ENCODE peak calls at places on chromosomes 6 and 20, in seven cellular contexts. One of them, this sample, is unnamed.

GRCh38 chr6:134466751-134467525 is 149.0 kb upstream of the SGK1 start:
- DNase-seq in ureter: no peak
- DNase-seq in SW480: no peak
- DNase-seq in neuronal stem cell: no peak
- DNase-seq in NCI-H524: no peak
- DNase-seq in dorsolateral prefrontal cortex: no peak
- DNase-seq in mucosa of descending colon: no peak
- DNase-seq in this sample: no peak

GRCh38 chr6:75431379-75431778 is 62.2 kb downstream of the FILIP1 start:
- DNase-seq in ureter: no peak
- DNase-seq in dorsolateral prefrontal cortex: no peak
- DNase-seq in neuronal stem cell: no peak
- DNase-seq in mucosa of descending colon: no peak
- DNase-seq in NCI-H524: peak
- DNase-seq in SW480: no peak
- DNase-seq in this sample: peak

GRCh38 chr6:37474316-37474715 is 25.4 kb downstream of the CCDC167 start:
- DNase-seq in SW480: no peak
- DNase-seq in dorsolateral prefrontal cortex: no peak
- DNase-seq in neuronal stem cell: no peak
- DNase-seq in NCI-H524: no peak
- DNase-seq in ureter: no peak
- DNase-seq in mucosa of descending colon: no peak
- DNase-seq in this sample: no peak

GRCh38 chr6:161269310-161269709 is 4.6 kb downstream of the AGPAT4 start:
- DNase-seq in SW480: no peak
- DNase-seq in ureter: no peak
- DNase-seq in neuronal stem cell: no peak
- DNase-seq in mucosa of descending colon: no peak
- DNase-seq in NCI-H524: no peak
- DNase-seq in dorsolateral prefrontal cortex: no peak
- DNase-seq in this sample: no peak

GRCh38 chr6:164286021-164286420 is 871.5 kb downstream of the QKI start:
- DNase-seq in neuronal stem cell: no peak
- DNase-seq in mucosa of descending colon: no peak
- DNase-seq in SW480: no peak
- DNase-seq in dorsolateral prefrontal cortex: no peak
- DNase-seq in NCI-H524: no peak
- DNase-seq in ureter: no peak
- DNase-seq in this sample: no peak

GRCh38 chr6:92784235-92784634 is 635.1 kb downstream of the EPHA7 start:
- DNase-seq in NCI-H524: no peak
- DNase-seq in ureter: no peak
- DNase-seq in SW480: no peak
- DNase-seq in mucosa of descending colon: no peak
- DNase-seq in dorsolateral prefrontal cortex: no peak
- DNase-seq in neuronal stem cell: no peak
- DNase-seq in this sample: no peak

GRCh38 chr6:9467746-9468145 is 947.1 kb downstream of the TFAP2A start:
- DNase-seq in NCI-H524: no peak
- DNase-seq in mucosa of descending colon: no peak
- DNase-seq in SW480: no peak
- DNase-seq in neuronal stem cell: no peak
- DNase-seq in dorsolateral prefrontal cortex: no peak
- DNase-seq in ureter: no peak
- DNase-seq in this sample: no peak

GRCh38 chr6:104404377-104404776 is 455.3 kb downstream of the HACE1 start:
- DNase-seq in ureter: no peak
- DNase-seq in dorsolateral prefrontal cortex: no peak
- DNase-seq in SW480: no peak
- DNase-seq in NCI-H524: no peak
- DNase-seq in neuronal stem cell: no peak
- DNase-seq in mucosa of descending colon: no peak
- DNase-seq in this sample: no peak

GRCh38 chr6:142153230-142153629 is 6.2 kb downstream of the VTA1 start:
- DNase-seq in ureter: no peak
- DNase-seq in SW480: no peak
- DNase-seq in neuronal stem cell: no peak
- DNase-seq in dorsolateral prefrontal cortex: no peak
- DNase-seq in NCI-H524: no peak
- DNase-seq in mucosa of descending colon: no peak
- DNase-seq in this sample: no peak

GRCh38 chr6:117502580-117502979 is 20.1 kb downstream of the DCBLD1 start:
- DNase-seq in dorsolateral prefrontal cortex: no peak
- DNase-seq in NCI-H524: no peak
- DNase-seq in ureter: no peak
- DNase-seq in neuronal stem cell: no peak
- DNase-seq in SW480: no peak
- DNase-seq in mucosa of descending colon: no peak
- DNase-seq in this sample: no peak

GRCh38 chr6:19037607-19038006 is 650.5 kb downstream of the RNF144B start:
- DNase-seq in NCI-H524: no peak
- DNase-seq in neuronal stem cell: no peak
- DNase-seq in dorsolateral prefrontal cortex: no peak
- DNase-seq in ureter: no peak
- DNase-seq in mucosa of descending colon: no peak
- DNase-seq in SW480: no peak
- DNase-seq in this sample: no peak

GRCh38 chr6:45049188-45049843 is 278.8 kb upstream of the RUNX2 start:
- DNase-seq in ureter: no peak
- DNase-seq in mucosa of descending colon: no peak
- DNase-seq in dorsolateral prefrontal cortex: no peak
- DNase-seq in NCI-H524: no peak
- DNase-seq in SW480: no peak
- DNase-seq in neuronal stem cell: no peak
- DNase-seq in this sample: no peak

GRCh38 chr6:132687306-132687705 is 26.5 kb downstream of the VNN1 start:
- DNase-seq in NCI-H524: no peak
- DNase-seq in neuronal stem cell: no peak
- DNase-seq in mucosa of descending colon: peak
- DNase-seq in SW480: no peak
- DNase-seq in ureter: no peak
- DNase-seq in dorsolateral prefrontal cortex: no peak
- DNase-seq in this sample: no peak

GRCh38 chr20:15297059-15297875 is 959.9 kb upstream of the FLRT3 start:
- DNase-seq in neuronal stem cell: no peak
- DNase-seq in ureter: peak
- DNase-seq in dorsolateral prefrontal cortex: no peak
- DNase-seq in mucosa of descending colon: peak
- DNase-seq in NCI-H524: no peak
- DNase-seq in SW480: no peak
- DNase-seq in this sample: no peak

GRCh38 chr6:5203571-5203970 is 57.2 kb downstream of the LYRM4 start:
- DNase-seq in mucosa of descending colon: no peak
- DNase-seq in SW480: no peak
- DNase-seq in ureter: no peak
- DNase-seq in neuronal stem cell: no peak
- DNase-seq in dorsolateral prefrontal cortex: peak
- DNase-seq in NCI-H524: peak
- DNase-seq in this sample: no peak

GRCh38 chr6:71478834-71479541 is 190.4 kb downstream of the OGFRL1 start:
- DNase-seq in mucosa of descending colon: no peak
- DNase-seq in NCI-H524: no peak
- DNase-seq in dorsolateral prefrontal cortex: no peak
- DNase-seq in ureter: no peak
- DNase-seq in neuronal stem cell: no peak
- DNase-seq in SW480: peak
- DNase-seq in this sample: no peak

GRCh38 chr6:147909645-147910044 is 401.2 kb downstream of the SAMD5 start:
- DNase-seq in ureter: no peak
- DNase-seq in dorsolateral prefrontal cortex: no peak
- DNase-seq in neuronal stem cell: no peak
- DNase-seq in SW480: no peak
- DNase-seq in mucosa of descending colon: no peak
- DNase-seq in NCI-H524: no peak
- DNase-seq in this sample: no peak

GRCh38 chr6:88119769-88120168 is 46.4 kb downstream of the CNR1 start:
- DNase-seq in ureter: no peak
- DNase-seq in mucosa of descending colon: no peak
- DNase-seq in NCI-H524: no peak
- DNase-seq in SW480: no peak
- DNase-seq in neuronal stem cell: peak
- DNase-seq in dorsolateral prefrontal cortex: no peak
- DNase-seq in this sample: no peak

GRCh38 chr6:44100088-44100550 is 27.1 kb downstream of the MRPL14 start:
- DNase-seq in neuronal stem cell: no peak
- DNase-seq in NCI-H524: no peak
- DNase-seq in dorsolateral prefrontal cortex: no peak
- DNase-seq in SW480: peak
- DNase-seq in mucosa of descending colon: peak
- DNase-seq in ureter: no peak
- DNase-seq in this sample: no peak

GRCh38 chr6:116507324-116507723 is 4.1 kb upstream of the CALHM5 start:
- DNase-seq in dorsolateral prefrontal cortex: no peak
- DNase-seq in neuronal stem cell: no peak
- DNase-seq in mucosa of descending colon: no peak
- DNase-seq in ureter: no peak
- DNase-seq in NCI-H524: no peak
- DNase-seq in SW480: no peak
- DNase-seq in this sample: no peak

GRCh38 chr6:35392773-35393672 is 50.7 kb downstream of the PPARD start:
- DNase-seq in dorsolateral prefrontal cortex: no peak
- DNase-seq in ureter: no peak
- DNase-seq in neuronal stem cell: no peak
- DNase-seq in SW480: no peak
- DNase-seq in mucosa of descending colon: no peak
- DNase-seq in NCI-H524: no peak
- DNase-seq in this sample: no peak

GRCh38 chr20:37990571-37991151 is 42.6 kb downstream of the TTI1 start:
- DNase-seq in SW480: peak
- DNase-seq in dorsolateral prefrontal cortex: no peak
- DNase-seq in NCI-H524: peak
- DNase-seq in mucosa of descending colon: peak
- DNase-seq in ureter: peak
- DNase-seq in neuronal stem cell: no peak
- DNase-seq in this sample: no peak

GRCh38 chr6:126723541-126724170 is 383.7 kb downstream of the CENPW start:
- DNase-seq in dorsolateral prefrontal cortex: no peak
- DNase-seq in mucosa of descending colon: no peak
- DNase-seq in ureter: no peak
- DNase-seq in SW480: no peak
- DNase-seq in NCI-H524: no peak
- DNase-seq in neuronal stem cell: no peak
- DNase-seq in this sample: no peak

GRCh38 chr6:128518531-128519131 is 1.8 kb downstream of the PTPRK start:
- DNase-seq in mucosa of descending colon: no peak
- DNase-seq in SW480: no peak
- DNase-seq in neuronal stem cell: no peak
- DNase-seq in ureter: no peak
- DNase-seq in NCI-H524: no peak
- DNase-seq in dorsolateral prefrontal cortex: no peak
- DNase-seq in this sample: no peak

GRCh38 chr20:64035066-64035932 is 683 bp upstream of the C20orf204 start:
- DNase-seq in SW480: no peak
- DNase-seq in NCI-H524: no peak
- DNase-seq in neuronal stem cell: no peak
- DNase-seq in dorsolateral prefrontal cortex: no peak
- DNase-seq in ureter: no peak
- DNase-seq in mucosa of descending colon: no peak
- DNase-seq in this sample: no peak

GRCh38 chr6:154895841-154896240 is 99.3 kb upstream of the TIAM2 start:
- DNase-seq in neuronal stem cell: no peak
- DNase-seq in ureter: no peak
- DNase-seq in mucosa of descending colon: no peak
- DNase-seq in dorsolateral prefrontal cortex: no peak
- DNase-seq in NCI-H524: no peak
- DNase-seq in SW480: no peak
- DNase-seq in this sample: no peak

GRCh38 chr6:145071836-145072235 is 663.5 kb downstream of the EPM2A start:
- DNase-seq in SW480: no peak
- DNase-seq in ureter: no peak
- DNase-seq in mucosa of descending colon: no peak
- DNase-seq in neuronal stem cell: no peak
- DNase-seq in NCI-H524: no peak
- DNase-seq in dorsolateral prefrontal cortex: no peak
- DNase-seq in this sample: no peak

GRCh38 chr6:157762636-157763035 is 60.4 kb upstream of the SNX9 start:
- DNase-seq in dorsolateral prefrontal cortex: peak
- DNase-seq in SW480: peak
- DNase-seq in NCI-H524: no peak
- DNase-seq in mucosa of descending colon: no peak
- DNase-seq in ureter: no peak
- DNase-seq in neuronal stem cell: no peak
- DNase-seq in this sample: no peak

GRCh38 chr20:56468317-56469076 is at the start of gene RTF2:
- DNase-seq in dorsolateral prefrontal cortex: peak
- DNase-seq in neuronal stem cell: peak
- DNase-seq in NCI-H524: peak
- DNase-seq in mucosa of descending colon: peak
- DNase-seq in SW480: peak
- DNase-seq in ureter: peak
- DNase-seq in this sample: peak

GRCh38 chr6:76418657-76419217 is 346.3 kb upstream of the IMPG1 start:
- DNase-seq in SW480: peak
- DNase-seq in dorsolateral prefrontal cortex: no peak
- DNase-seq in neuronal stem cell: no peak
- DNase-seq in mucosa of descending colon: no peak
- DNase-seq in ureter: no peak
- DNase-seq in NCI-H524: no peak
- DNase-seq in this sample: no peak